ENCODE peak calls at places on chromosomes 11 and 22, in five cellular contexts. R, G, T, D and S are unnamed samples.

GRCh38 chr11:93715797-93716396 is 25.4 kb downstream of the TAF1D start:
- DNase-seq in R (no peak), G (no peak), T (no peak), D (no peak), S (no peak)

GRCh38 chr11:66906077-66906929 is 49.4 kb downstream of the LRFN4 start:
- DNase-seq in R (no peak), G (peak; percentile 81), T (no peak), D (no peak), S (no peak)

GRCh38 chr22:31250740-31251330 is 38.7 kb downstream of the LIMK2 start:
- DNase-seq in R (no peak), G (peak; percentile 87), T (no peak), D (no peak), S (no peak)

GRCh38 chr11:101435406-101435805 is 148.4 kb downstream of the TRPC6 start:
- DNase-seq in R (no peak), G (no peak), T (no peak), D (no peak), S (no peak)

GRCh38 chr11:120931057-120931779 is 92.7 kb upstream of the TBCEL start:
- DNase-seq in R (no peak), G (peak; percentile 35), T (no peak), D (peak; percentile 25), S (no peak)

GRCh38 chr11:75777461-75778110 is 9.0 kb downstream of the DGAT2 start:
- DNase-seq in R (peak; percentile 37), G (no peak), T (no peak), D (peak; percentile 21), S (no peak)

GRCh38 chr11:83773950-83774880 is 488.0 kb upstream of the CCDC90B start:
- DNase-seq in R (no peak), G (no peak), T (no peak), D (no peak), S (peak; percentile 32)

GRCh38 chr22:43956383-43956782 is 1.1 kb downstream of the SAMM50 start:
- DNase-seq in R (no peak), G (peak; percentile 10), T (no peak), D (no peak), S (no peak)

GRCh38 chr11:122062763-122063162 is 53.3 kb downstream of the BLID start:
- DNase-seq in R (no peak), G (no peak), T (no peak), D (no peak), S (no peak)

GRCh38 chr11:64694026-64694755 is 28.8 kb downstream of the NRXN2 start:
- DNase-seq in R (no peak), G (no peak), T (no peak), D (no peak), S (no peak)

GRCh38 chr22:37741312-37741795 is 44.5 kb downstream of the TRIOBP start:
- DNase-seq in R (no peak), G (peak; percentile 73), T (peak; percentile 97), D (no peak), S (peak; percentile 96)

GRCh38 chr22:44360686-44361381 is 48.1 kb upstream of the SHISAL1 start:
- DNase-seq in R (no peak), G (no peak), T (no peak), D (no peak), S (no peak)

GRCh38 chr11:117808768-117809167 is 11.8 kb upstream of the DSCAML1 start:
- DNase-seq in R (no peak), G (no peak), T (no peak), D (peak; percentile 57), S (no peak)

GRCh38 chr22:47332246-47332980 is 570.0 kb downstream of the TBC1D22A start:
- DNase-seq in R (no peak), G (no peak), T (no peak), D (no peak), S (no peak)

GRCh38 chr11:116732740-116733385 is 39.9 kb downstream of the BUD13 start:
- DNase-seq in R (peak; percentile 61), G (peak; percentile 43), T (peak; percentile 82), D (peak; percentile 93), S (peak; percentile 79)

GRCh38 chr22:45870011-45870410 is 107.0 kb downstream of the WNT7B start:
- DNase-seq in R (no peak), G (no peak), T (no peak), D (no peak), S (no peak)

GRCh38 chr11:88288560-88288959 is 49.0 kb downstream of the CTSC start:
- DNase-seq in R (no peak), G (no peak), T (no peak), D (no peak), S (no peak)

GRCh38 chr11:133898770-133899115 is 53.4 kb upstream of the SPATA19 start:
- DNase-seq in R (no peak), G (no peak), T (no peak), D (no peak), S (peak; percentile 1)

GRCh38 chr11:104164028-104164520 is at the start of gene PDGFD:
- DNase-seq in R (peak; percentile 13), G (peak; percentile 54), T (peak; percentile 91), D (no peak), S (peak; percentile 82)
- H3K4me3 ChIP-seq in R (no peak within 1 kb of the TSS), G (peak within 1 kb of the TSS; percentile 70), T (peak within 1 kb of the TSS; percentile 82), D (no peak within 1 kb of the TSS), S (peak within 1 kb of the TSS; percentile 76)

GRCh38 chr11:45918331-45918941 is 759 bp upstream of the PEX16 start:
- DNase-seq in R (peak; percentile 67), G (peak; percentile 63), T (peak; percentile 84), D (peak; percentile 90), S (peak; percentile 82)
- H3K4me1 ChIP-seq in R (peaks cover 62% of the 10 kb centered on the region), G (peaks cover 41% of the 10 kb centered on the region), T (no peaks in the 10 kb centered on the region), D (peaks cover 57% of the 10 kb centered on the region), S (no peaks in the 10 kb centered on the region)

GRCh38 chr22:19759994-19760651 is 455 bp upstream of the TBX1 start:
- DNase-seq in R (no peak), G (no peak), T (no peak), D (peak; percentile 98), S (no peak)
- H3K4me3 ChIP-seq in R (peak overlapping the region; percentile 34), G (no peak overlapping the region), T (no peak overlapping the region), D (peak overlapping the region; percentile 5), S (no peak overlapping the region)

GRCh38 chr22:24977370-24978230 is 25.1 kb downstream of the KIAA1671 start:
- DNase-seq in R (no peak), G (no peak), T (peak; percentile 78), D (no peak), S (no peak)

GRCh38 chr22:24976442-24977218 is 24.1 kb downstream of the KIAA1671 start:
- DNase-seq in R (no peak), G (no peak), T (no peak), D (no peak), S (no peak)

GRCh38 chr22:24975813-24976341 is 23.4 kb downstream of the KIAA1671 start:
- DNase-seq in R (no peak), G (no peak), T (no peak), D (no peak), S (peak; percentile 25)

GRCh38 chr22:24973867-24974266 is 21.4 kb downstream of the KIAA1671 start:
- DNase-seq in R (no peak), G (no peak), T (no peak), D (no peak), S (no peak)

GRCh38 chr22:24975125-24975640 is 22.7 kb downstream of the KIAA1671 start:
- DNase-seq in R (no peak), G (no peak), T (no peak), D (no peak), S (no peak)
- H3K4me1 ChIP-seq in R (no peaks in the 10 kb centered on the region), G (peaks cover 23% of the 10 kb centered on the region), T (peaks cover 38% of the 10 kb centered on the region), D (no peaks in the 10 kb centered on the region), S (peaks cover 28% of the 10 kb centered on the region)

DNA sequence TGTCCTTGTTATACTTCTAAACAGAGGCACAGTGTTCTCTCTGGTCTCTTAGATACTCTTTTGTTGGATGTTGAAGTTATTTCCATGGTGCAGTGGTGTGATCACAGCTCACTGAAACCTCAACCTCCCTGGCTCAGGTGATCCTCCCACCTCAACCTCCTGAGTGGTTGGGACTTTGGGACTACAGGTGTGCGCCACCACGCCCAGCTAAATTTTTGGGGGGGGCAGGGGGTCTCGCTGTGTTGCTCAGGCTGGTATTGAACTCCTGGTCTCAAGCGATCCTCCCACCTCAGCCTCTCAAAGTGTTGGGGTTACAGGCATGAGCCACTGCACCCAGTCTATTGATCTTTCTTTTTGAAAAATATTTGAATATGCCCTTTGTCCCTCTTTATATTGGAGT is 14.9 kb downstream of the ZNF74 start:
- DNase-seq in R (no peak), G (no peak), T (no peak), D (no peak), S (no peak)
- H3K4me3 ChIP-seq in R (no peak overlapping the region), G (no peak overlapping the region), T (no peak overlapping the region), D (no peak overlapping the region), S (no peak overlapping the region)

GRCh38 chr22:36384766-36385400 is 2.9 kb downstream of the MYH9 start:
- DNase-seq in R (peak; percentile 81), G (no peak), T (no peak), D (no peak), S (no peak)

GRCh38 chr22:36386351-36386899 is 1.3 kb downstream of the MYH9 start:
- DNase-seq in R (no peak), G (no peak), T (no peak), D (no peak), S (peak; percentile 24)

GRCh38 chr22:36385491-36386350 is 2.0 kb downstream of the MYH9 start:
- DNase-seq in R (no peak), G (peak; percentile 57), T (no peak), D (no peak), S (peak; percentile 38)

GRCh38 chr22:36381513-36382079 is 6.2 kb downstream of the MYH9 start:
- DNase-seq in R (peak; percentile 73), G (no peak), T (no peak), D (no peak), S (no peak)

DNA sequence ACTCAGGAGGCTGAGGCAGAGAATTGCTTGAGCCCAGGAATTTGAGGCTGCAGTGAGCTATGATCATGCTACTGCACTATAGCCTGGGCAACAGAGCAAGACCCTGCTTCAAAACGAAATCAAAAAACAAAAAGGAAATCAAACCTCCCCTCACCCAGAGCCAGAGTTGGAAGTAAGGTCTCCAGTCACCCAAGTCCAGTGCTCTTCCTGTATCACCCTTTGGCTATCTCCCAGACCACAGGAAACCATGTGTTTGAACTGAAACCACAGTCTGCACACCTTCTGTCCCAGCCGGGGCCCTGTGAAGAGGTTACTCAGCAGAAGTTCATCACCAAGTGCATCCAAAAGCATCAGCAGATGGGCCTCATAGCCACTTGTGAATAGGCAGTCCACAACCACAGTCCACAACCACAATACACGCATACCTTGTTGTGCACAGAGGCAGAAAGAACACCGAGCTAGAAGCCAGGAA is 4.6 kb downstream of the MYH9 start:
- DNase-seq in R (peak; percentile 75), G (no peak), T (no peak), D (no peak), S (no peak)
- H3K4me1 ChIP-seq in R (peaks cover 79% of the 10 kb centered on the region), G (peaks cover 42% of the 10 kb centered on the region), T (peaks cover 16% of the 10 kb centered on the region), D (peaks cover 22% of the 10 kb centered on the region), S (peaks cover 5% of the 10 kb centered on the region)

GRCh38 chr11:68004551-68005335 is 846 bp upstream of the UNC93B1 start:
- DNase-seq in R (no peak), G (no peak), T (no peak), D (no peak), S (no peak)
- H3K4me3 ChIP-seq in R (peak overlapping the region; percentile 53), G (peak overlapping the region; percentile 72), T (no peak overlapping the region), D (peak overlapping the region; percentile 57), S (peak overlapping the region; percentile 59)

DNA sequence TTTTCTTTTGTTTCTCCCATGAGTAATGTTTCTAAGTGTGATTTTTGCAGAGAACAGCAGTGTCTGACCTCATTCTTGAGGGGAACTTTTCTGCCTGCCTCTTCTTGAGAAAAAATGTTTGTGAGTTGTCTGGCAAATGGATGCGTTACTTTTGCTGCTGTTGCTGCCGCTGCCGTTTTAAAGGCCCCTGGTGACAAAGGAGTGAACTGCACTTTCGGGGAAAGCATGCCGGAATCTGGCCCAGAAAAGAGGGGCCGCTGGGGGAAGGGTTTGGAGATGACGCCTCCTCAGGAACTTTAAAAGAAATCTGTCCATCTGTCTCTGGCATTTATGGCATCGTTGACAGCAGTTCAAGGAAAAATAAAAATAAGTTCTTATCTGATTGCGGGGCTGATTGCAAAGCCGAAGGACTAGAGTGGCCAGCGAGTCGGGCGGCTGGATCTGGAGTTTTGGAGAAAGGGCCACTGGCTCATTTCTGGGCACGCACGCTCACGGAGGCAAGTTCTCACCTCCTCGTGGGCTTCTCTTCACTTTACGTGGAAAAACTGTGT is 16.5 kb downstream of the ZBTB16 start:
- DNase-seq in R (peak; percentile 45), G (peak; percentile 15), T (peak; percentile 54), D (peak; percentile 61), S (peak; percentile 57)
- H3K4me1 ChIP-seq in R (peaks cover 29% of the 10 kb centered on the region), G (peaks cover 43% of the 10 kb centered on the region), T (peaks cover 38% of the 10 kb centered on the region), D (no peaks in the 10 kb centered on the region), S (no peaks in the 10 kb centered on the region)